ENCODE peak calls at places on chromosome 1, in four cellular contexts. P, I, O and N are unnamed samples.

GRCh38 chr1:97936976-97937375 is 16.1 kb upstream of the DPYD start:
- DNase-seq in I (no peak), O (no peak), P (no peak), N (no peak)

GRCh38 chr1:165641276-165641987 is 10.4 kb downstream of the MGST3 start:
- DNase-seq in O (no peak), P (no peak), I (no peak), N (no peak)

GRCh38 chr1:205948000-205948399 is 4.7 kb upstream of the SLC26A9 start:
- DNase-seq in P (no peak), I (no peak), O (no peak), N (no peak)

GRCh38 chr1:174700775-174701174 is 253.0 kb downstream of the GPR52 start:
- DNase-seq in I (no peak), O (no peak), P (no peak), N (no peak)

GRCh38 chr1:98121661-98122060 is 200.8 kb upstream of the DPYD start:
- DNase-seq in I (no peak), P (no peak), O (no peak), N (no peak)

GRCh38 chr1:43890815-43891214 is 42.8 kb upstream of the ARTN start:
- DNase-seq in O (no peak), I (no peak), P (no peak), N (no peak)

GRCh38 chr1:119808491-119808890 is 2.8 kb downstream of the REG4 start:
- DNase-seq in P (no peak), I (no peak), O (no peak), N (no peak)

GRCh38 chr1:12287869-12288268 is 58.0 kb downstream of the VPS13D start:
- DNase-seq in P (no peak), I (no peak), O (no peak), N (no peak)

GRCh38 chr1:110916669-110917306 is 43.8 kb downstream of the CD53 start:
- DNase-seq in P (no peak), O (no peak), I (no peak), N (no peak)

GRCh38 chr1:217004776-217005436 is 281.7 kb upstream of the ESRRG start:
- DNase-seq in P (no peak), I (no peak), O (no peak), N (no peak)

GRCh38 chr1:214570442-214570841 is 19.0 kb upstream of the PTPN14 start:
- DNase-seq in P (no peak), O (no peak), I (no peak), N (no peak)

GRCh38 chr1:11488201-11488770 is 9.3 kb downstream of the DISP3 start:
- DNase-seq in I (no peak), P (no peak), O (no peak), N (no peak)

GRCh38 chr1:62573675-62574074 is 23.6 kb upstream of the ANGPTL3 start:
- DNase-seq in O (no peak), P (no peak), I (no peak), N (no peak)

GRCh38 chr1:26828352-26829093 is 2.0 kb downstream of the ZDHHC18 start:
- DNase-seq in O (no peak), I (no peak), P (no peak), N (no peak)

GRCh38 chr1:89532866-89533265 is 8.2 kb downstream of the LRRC8B start:
- DNase-seq in I (no peak), P (no peak), O (no peak), N (no peak)

GRCh38 chr1:206863266-206863665 is 2.2 kb upstream of the IL20 start:
- DNase-seq in P (no peak), I (no peak), O (no peak), N (no peak)

GRCh38 chr1:246769306-246769705 is 45.1 kb downstream of the SCCPDH start:
- DNase-seq in P (no peak), O (peak; percentile 55), I (no peak), N (no peak)

GRCh38 chr1:153035211-153035610 is 4.2 kb downstream of the SPRR1B start:
- DNase-seq in P (no peak), I (no peak), O (no peak), N (no peak)

GRCh38 chr1:216528816-216529215 is 105.6 kb upstream of the USH2A start:
- DNase-seq in I (no peak), P (no peak), O (no peak), N (no peak)

GRCh38 chr1:33955101-33955500 is 91.2 kb downstream of the HMGB4 start:
- DNase-seq in I (no peak), O (no peak), P (no peak), N (no peak)

GRCh38 chr1:33163621-33164071 is 18.2 kb downstream of the TRIM62 start:
- DNase-seq in I (no peak), P (no peak), O (no peak), N (peak; percentile 95)

GRCh38 chr1:19374402-19374801 is 62.3 kb downstream of the SLC66A1 start:
- DNase-seq in O (peak; percentile 35), P (no peak), I (no peak), N (no peak)

GRCh38 chr1:180595966-180596365 is 35.9 kb upstream of the XPR1 start:
- DNase-seq in P (no peak), I (no peak), O (no peak), N (no peak)

GRCh38 chr1:176174108-176174507 is 33.0 kb downstream of the COP1 start:
- DNase-seq in P (no peak), I (no peak), O (no peak), N (no peak)

GRCh38 chr1:3084726-3085125 is 15.7 kb downstream of the PRDM16 start:
- DNase-seq in O (no peak), P (no peak), I (no peak), N (no peak)

GRCh38 chr1:226637147-226637935 is 88.8 kb downstream of the STUM start:
- DNase-seq in O (peak; percentile 33), P (no peak), I (peak; percentile 78), N (no peak)

GRCh38 chr1:153577624-153578051 is 12.0 kb upstream of the S100A2 start:
- DNase-seq in P (no peak), I (no peak), O (no peak), N (no peak)

GRCh38 chr1:83017701-83018100 is 981.2 kb downstream of the TTLL7 start:
- DNase-seq in P (no peak), I (no peak), O (no peak), N (no peak)

GRCh38 chr1:110524311-110525249 is 5.6 kb upstream of the KCNA10 start:
- DNase-seq in I (no peak), P (no peak), O (peak; percentile 72), N (no peak)

GRCh38 chr1:77168358-77168757 is 50.9 kb downstream of the PIGK start:
- DNase-seq in P (no peak), O (no peak), I (no peak), N (no peak)

GRCh38 chr1:47709302-47710074 is 271.6 kb downstream of the FOXD2 start:
- DNase-seq in O (peak; percentile 44), I (no peak), P (no peak), N (no peak)
- TF ChIP-seq CTCF in O (peak; percentile 65), I (peak; percentile 31), P (peak; percentile 37), N (peak; percentile 49)

GRCh38 chr1:157994704-157995540 is 1.5 kb downstream of the KIRREL1 start:
- DNase-seq in I (peak; percentile 57), P (no peak), O (no peak), N (no peak)

GRCh38 chr1:157992813-157993178 is 649 bp upstream of the KIRREL1 start:
- DNase-seq in O (no peak), P (no peak), I (no peak), N (no peak)

GRCh38 chr1:157993179-157994080 is at the start of gene KIRREL1:
- DNase-seq in O (peak; percentile 89), I (peak; percentile 79), P (no peak), N (no peak)

GRCh38 chr1:157995575-157996169 is 2.2 kb downstream of the KIRREL1 start:
- DNase-seq in P (no peak), I (no peak), O (no peak), N (no peak)

GRCh38 chr1:157994081-157994581 is 686 bp downstream of the KIRREL1 start:
- DNase-seq in I (no peak), O (peak; percentile 71), P (no peak), N (no peak)
- TF ChIP-seq CTCF in I (peak; percentile 27), O (peak; percentile 51), P (peak; percentile 29), N (peak; percentile 20)

GRCh38 chr1:47555307-47555706 is 117.5 kb downstream of the FOXD2 start:
- DNase-seq in I (no peak), P (no peak), O (no peak), N (no peak)
- TF ChIP-seq CTCF in I (no peak), P (no peak), O (no peak), N (no peak)

GRCh38 chr1:209585197-209585596 is 1.7 kb downstream of the CAMK1G start:
- DNase-seq in I (no peak), P (no peak), O (no peak), N (no peak)

GRCh38 chr1:209586341-209586740 is 2.8 kb downstream of the CAMK1G start:
- DNase-seq in I (no peak), P (no peak), O (no peak), N (no peak)

GRCh38 chr1:209584186-209584776 is 767 bp downstream of the CAMK1G start:
- DNase-seq in O (no peak), P (no peak), I (no peak), N (no peak)

GRCh38 chr1:209587778-209588177 is 4.3 kb downstream of the CAMK1G start:
- DNase-seq in I (no peak), P (no peak), O (no peak), N (no peak)

GRCh38 chr1:209585672-209586071 is 2.2 kb downstream of the CAMK1G start:
- DNase-seq in O (peak; percentile 11), I (peak; percentile 20), P (no peak), N (no peak)
- TF ChIP-seq CTCF in O (no peak), I (no peak), P (no peak), N (no peak)

DNA sequence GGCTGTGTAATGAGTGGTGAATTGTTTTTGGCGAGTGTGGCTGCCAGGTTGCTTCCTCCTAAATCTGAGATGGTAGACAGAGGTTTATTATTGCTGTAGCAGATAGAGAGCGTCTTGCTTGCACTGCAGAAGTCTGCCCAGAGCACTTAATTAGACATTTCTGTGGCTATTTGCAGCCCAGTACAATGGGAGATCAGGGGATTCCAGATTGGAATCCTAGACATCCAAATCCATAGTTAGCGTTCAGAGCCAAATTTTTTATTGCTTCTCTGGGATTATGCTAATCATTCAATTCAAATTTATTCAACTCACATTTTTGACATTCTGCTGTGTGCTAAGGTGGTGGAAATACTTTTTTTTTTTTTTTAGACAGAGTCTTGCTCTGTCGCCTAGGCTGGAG is 30.0 kb downstream of the KIF26B start:
- DNase-seq in O (no peak), P (no peak), I (no peak), N (no peak)
- TF ChIP-seq CTCF in O (no peak), P (no peak), I (no peak), N (no peak)